ENCODE peak calls at places on chromosome 4, in four cellular contexts. One of them, this sample, is unnamed. For H3K4me1, the result is how much of the 10 kb centered on the place peaks cover.

GRCh38 chr4:154779362-154779947 is 1.6 kb upstream of the RBM46 start:
- DNase-seq in HepG2: peak
- DNase-seq in K562: no peak
- DNase-seq in GM12878: no peak
- DNase-seq in this sample: peak

GRCh38 chr4:25767877-25768475 is 94.8 kb downstream of the SEL1L3 start:
- DNase-seq in GM12878: no peak
- DNase-seq in K562: peak
- DNase-seq in HepG2: peak
- DNase-seq in this sample: peak

GRCh38 chr4:104693601-104694201 is 199.0 kb upstream of the CXXC4 start:
- DNase-seq in K562: no peak
- DNase-seq in HepG2: peak
- DNase-seq in GM12878: no peak
- DNase-seq in this sample: peak

GRCh38 chr4:168803727-168804126 is 206.3 kb downstream of the CBR4 start:
- DNase-seq in K562: no peak
- DNase-seq in HepG2: no peak
- DNase-seq in GM12878: no peak
- DNase-seq in this sample: no peak

GRCh38 chr4:108540536-108540935 is 79.8 kb upstream of the RPL34 start:
- DNase-seq in K562: no peak
- DNase-seq in HepG2: no peak
- DNase-seq in GM12878: no peak
- DNase-seq in this sample: no peak

GRCh38 chr4:83686166-83686565 is 150.3 kb downstream of the GPAT3 start:
- DNase-seq in K562: no peak
- DNase-seq in GM12878: no peak
- DNase-seq in HepG2: no peak
- DNase-seq in this sample: no peak

GRCh38 chr4:95674451-95675095 is 125.8 kb upstream of the UNC5C start:
- DNase-seq in HepG2: no peak
- DNase-seq in GM12878: no peak
- DNase-seq in K562: no peak
- DNase-seq in this sample: no peak

GRCh38 chr4:110195561-110196205 is 2.7 kb downstream of the ELOVL6 start:
- DNase-seq in GM12878: no peak
- DNase-seq in HepG2: no peak
- DNase-seq in K562: no peak
- DNase-seq in this sample: no peak

GRCh38 chr4:115171220-115171619 is 57.8 kb upstream of the NDST4 start:
- DNase-seq in GM12878: no peak
- DNase-seq in K562: no peak
- DNase-seq in HepG2: no peak
- DNase-seq in this sample: no peak

GRCh38 chr4:140153419-140153743 is 603 bp downstream of the MAML3 start:
- DNase-seq in K562: no peak
- DNase-seq in GM12878: no peak
- DNase-seq in HepG2: no peak
- DNase-seq in this sample: no peak

GRCh38 chr4:7170012-7170411 is 22.3 kb upstream of the SORCS2 start:
- DNase-seq in K562: no peak
- DNase-seq in GM12878: no peak
- DNase-seq in HepG2: no peak
- DNase-seq in this sample: no peak

GRCh38 chr4:176549161-176549865 is 229.5 kb downstream of the SPCS3 start:
- DNase-seq in GM12878: no peak
- DNase-seq in K562: no peak
- DNase-seq in HepG2: no peak
- DNase-seq in this sample: no peak

GRCh38 chr4:173536808-173537429 is 6.9 kb upstream of the HAND2 start:
- DNase-seq in GM12878: no peak
- DNase-seq in K562: no peak
- DNase-seq in HepG2: peak
- DNase-seq in this sample: peak

GRCh38 chr4:18689308-18689915 is 667.9 kb upstream of the LCORL start:
- DNase-seq in GM12878: no peak
- DNase-seq in HepG2: peak
- DNase-seq in K562: peak
- DNase-seq in this sample: peak

GRCh38 chr4:15714616-15715015 is 11.8 kb downstream of the BST1 start:
- DNase-seq in GM12878: no peak
- DNase-seq in K562: peak
- DNase-seq in HepG2: no peak
- DNase-seq in this sample: no peak

GRCh38 chr4:137934921-137935320 is 307.2 kb downstream of the SLC7A11 start:
- DNase-seq in HepG2: no peak
- DNase-seq in GM12878: no peak
- DNase-seq in K562: no peak
- DNase-seq in this sample: no peak

GRCh38 chr4:104494822-104495559 is at the start of gene CXXC4:
- DNase-seq in HepG2: peak
- DNase-seq in GM12878: no peak
- DNase-seq in K562: peak
- DNase-seq in this sample: peak

GRCh38 chr4:161702287-161702686 is 461.5 kb downstream of the FSTL5 start:
- DNase-seq in K562: no peak
- DNase-seq in GM12878: no peak
- DNase-seq in HepG2: no peak
- DNase-seq in this sample: no peak

DNA sequence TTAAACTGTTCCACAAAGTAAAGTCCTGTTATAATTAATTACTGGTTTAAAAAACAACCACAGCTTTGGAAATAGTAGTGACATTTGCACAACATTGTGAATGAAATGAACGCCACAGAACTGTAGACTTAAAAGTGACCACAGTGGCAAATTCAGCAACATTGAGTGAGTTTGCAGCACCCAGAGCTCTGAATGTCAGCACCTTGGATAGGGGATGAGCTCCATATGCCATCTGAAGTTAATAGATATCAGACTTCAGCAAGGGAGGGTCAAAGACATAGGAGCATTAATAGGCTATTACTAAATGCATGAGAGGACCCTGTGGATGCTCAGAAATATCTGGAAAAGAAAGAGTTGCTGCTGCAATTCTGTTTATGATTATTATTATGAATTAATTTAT is 55.3 kb upstream of the KCNIP4 start:
- DNase-seq in HepG2: no peak
- DNase-seq in K562: no peak
- DNase-seq in GM12878: no peak
- DNase-seq in this sample: no peak
- TF ChIP-seq REST in HepG2: no peak
- TF ChIP-seq REST in K562: no peak
- TF ChIP-seq REST in GM12878: peak
- TF ChIP-seq REST in this sample: peak

GRCh38 chr4:74190919-74191397 is 33.0 kb downstream of the MTHFD2L start:
- DNase-seq in HepG2: peak
- DNase-seq in GM12878: no peak
- DNase-seq in K562: no peak
- DNase-seq in this sample: no peak
- TF ChIP-seq SRF in HepG2: no peak
- TF ChIP-seq SRF in GM12878: no peak
- TF ChIP-seq SRF in K562: no peak
- TF ChIP-seq SRF in this sample: no peak

GRCh38 chr4:87006531-87007344 is 71.9 kb downstream of the AFF1 start:
- DNase-seq in K562: peak
- DNase-seq in GM12878: peak
- DNase-seq in HepG2: peak
- DNase-seq in this sample: peak

GRCh38 chr4:87010192-87010591 is 75.4 kb downstream of the AFF1 start:
- DNase-seq in HepG2: no peak
- DNase-seq in K562: no peak
- DNase-seq in GM12878: no peak
- DNase-seq in this sample: no peak

GRCh38 chr4:87011340-87012034 is 76.7 kb downstream of the AFF1 start:
- DNase-seq in GM12878: no peak
- DNase-seq in HepG2: no peak
- DNase-seq in K562: no peak
- DNase-seq in this sample: peak

GRCh38 chr4:87007345-87008181 is 72.8 kb downstream of the AFF1 start:
- DNase-seq in K562: peak
- DNase-seq in GM12878: no peak
- DNase-seq in HepG2: no peak
- DNase-seq in this sample: no peak

GRCh38 chr4:87009095-87009648 is 74.4 kb downstream of the AFF1 start:
- DNase-seq in GM12878: no peak
- DNase-seq in K562: no peak
- DNase-seq in HepG2: no peak
- DNase-seq in this sample: no peak
- H3K4me1 ChIP-seq in GM12878: under half
- H3K4me1 ChIP-seq in K562: under half
- H3K4me1 ChIP-seq in HepG2: half or more
- H3K4me1 ChIP-seq in this sample: under half

GRCh38 chr4:11178433-11178832 is 250.3 kb downstream of the HS3ST1 start:
- DNase-seq in HepG2: no peak
- DNase-seq in GM12878: no peak
- DNase-seq in K562: no peak
- DNase-seq in this sample: no peak

DNA sequence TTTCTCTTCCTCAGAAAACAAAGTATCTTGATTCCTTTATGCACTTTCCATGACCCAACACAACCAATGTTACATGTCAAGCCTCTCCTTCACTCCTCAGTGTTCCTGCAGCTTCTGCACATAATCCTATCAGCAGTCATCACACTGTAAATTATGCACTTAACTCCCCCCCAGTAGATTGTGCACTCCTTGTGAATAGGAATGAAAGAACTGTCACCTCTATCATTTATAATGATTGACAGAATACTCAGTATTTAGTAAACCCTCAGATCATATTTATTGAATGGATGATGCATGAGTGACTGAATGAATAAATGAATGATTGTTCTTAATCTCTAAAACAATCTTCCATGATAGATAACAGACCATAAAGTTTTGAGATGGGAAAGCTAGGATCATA is 253.3 kb downstream of the HS3ST1 start:
- DNase-seq in HepG2: no peak
- DNase-seq in K562: no peak
- DNase-seq in GM12878: no peak
- DNase-seq in this sample: no peak
- TF ChIP-seq REST in HepG2: no peak
- TF ChIP-seq REST in K562: no peak
- TF ChIP-seq REST in GM12878: no peak
- TF ChIP-seq REST in this sample: no peak

This sample was measured in HCT116.